ENCODE peak calls at places on chromosomes 16 and 17, in six cellular contexts. U is tibial artery, Z is PC-3, S is psoas muscle, R is endodermal cell, M is A549. O is an unnamed sample.

GRCh38 chr16:30894540-30895368 is 877 bp upstream of the BCL7C start:
- DNase-seq in U (no peak), S (no peak), M (no peak), R (no peak), Z (peak; percentile 12), O (no peak)

GRCh38 chr16:51898872-51899271 is 648.1 kb downstream of the TOX3 start:
- DNase-seq in R (no peak), M (no peak), S (no peak), Z (no peak), U (no peak), O (no peak)

GRCh38 chr16:70391881-70392481 is 45.3 kb downstream of the DDX19A start:
- DNase-seq in M (no peak), R (no peak), U (peak; percentile 56), Z (peak; percentile 67), S (peak; percentile 94), O (no peak)

GRCh38 chr16:88878967-88879787 is 12.7 kb upstream of the PABPN1L start:
- DNase-seq in M (no peak), Z (no peak), R (no peak), U (no peak), S (no peak), O (no peak)

GRCh38 chr16:17590711-17591654 is 120.2 kb upstream of the XYLT1 start:
- DNase-seq in S (no peak), Z (no peak), M (no peak), U (no peak), R (no peak), O (no peak)

GRCh38 chr16:87210949-87211348 is 106.2 kb downstream of the C16orf95 start:
- DNase-seq in M (no peak), S (no peak), R (no peak), Z (peak; percentile 52), U (no peak), O (no peak)

GRCh38 chr17:77726549-77726957 is 231.9 kb upstream of the TNRC6C start:
- DNase-seq in Z (no peak), M (no peak), U (no peak), R (peak; percentile 20), S (no peak), O (no peak)

GRCh38 chr17:27552467-27552779 is 78.6 kb upstream of the LGALS9 start:
- DNase-seq in R (peak; percentile 80), Z (peak; percentile 83), S (no peak), M (peak; percentile 95), U (no peak), O (no peak)

GRCh38 chr16:55846598-55847346 is 13.9 kb upstream of the CES1 start:
- DNase-seq in M (no peak), R (no peak), S (no peak), Z (no peak), U (no peak), O (no peak)

GRCh38 chr16:14132696-14133048 is 61.6 kb downstream of the MRTFB start:
- DNase-seq in S (no peak), Z (no peak), M (no peak), U (no peak), R (no peak), O (no peak)

GRCh38 chr17:385195-385835 is 32.7 kb upstream of the RPH3AL start:
- DNase-seq in R (peak; percentile 88), M (peak; percentile 53), U (peak; percentile 24), S (peak; percentile 84), Z (peak; percentile 13), O (no peak)

GRCh38 chr17:58082341-58082869 is 814 bp upstream of the DYNLL2 start:
- DNase-seq in R (no peak), M (no peak), U (no peak), S (no peak), Z (no peak), O (no peak)

GRCh38 chr16:84844049-84844350 is 24.2 kb downstream of the CRISPLD2 start:
- DNase-seq in Z (no peak), S (peak; percentile 78), M (no peak), U (no peak), R (no peak), O (no peak)

GRCh38 chr16:30350134-30350871 is 4.8 kb downstream of the CD2BP2 start:
- DNase-seq in U (no peak), M (no peak), R (no peak), S (no peak), Z (no peak), O (no peak)

GRCh38 chr17:9002610-9003354 is 18.5 kb upstream of the NTN1 start:
- DNase-seq in R (peak; percentile 88), S (no peak), M (peak; percentile 75), U (no peak), Z (no peak), O (no peak)

GRCh38 chr16:85330694-85331188 is 218.5 kb upstream of the CIBAR2 start:
- DNase-seq in S (peak; percentile 45), Z (peak; percentile 71), R (peak; percentile 92), U (peak; percentile 51), M (peak; percentile 85), O (no peak)

GRCh38 chr16:2239231-2239675 is 3.0 kb downstream of the DNASE1L2 start:
- DNase-seq in S (no peak), M (no peak), Z (no peak), U (no peak), R (no peak), O (no peak)

GRCh38 chr16:85238233-85238647 is 126.0 kb upstream of the CIBAR2 start:
- DNase-seq in S (peak; percentile 84), Z (no peak), U (peak; percentile 92), M (no peak), R (peak; percentile 88), O (peak; percentile 89)

GRCh38 chr17:17387461-17388362 is 84.5 kb downstream of the NT5M start:
- DNase-seq in M (peak; percentile 75), U (no peak), R (peak; percentile 96), Z (peak; percentile 74), S (peak; percentile 58), O (no peak)

GRCh38 chr17:21235921-21236320 is 17.3 kb downstream of the NATD1 start:
- DNase-seq in M (no peak), Z (no peak), S (no peak), R (no peak), U (no peak), O (no peak)

GRCh38 chr16:57138281-57138935 is 46.0 kb downstream of the CPNE2 start:
- DNase-seq in M (no peak), Z (no peak), U (no peak), R (no peak), S (no peak), O (no peak)

GRCh38 chr16:58025351-58026138 is at the start of gene MMP15:
- DNase-seq in M (peak; percentile 75), S (peak; percentile 78), U (no peak), Z (peak; percentile 68), R (peak; percentile 99), O (no peak)

GRCh38 chr17:31696184-31696602 is 162.9 kb downstream of the COPRS start:
- DNase-seq in Z (no peak), R (peak; percentile 88), M (no peak), U (peak; percentile 87), S (peak; percentile 92), O (peak; percentile 58)
- H3K27ac ChIP-seq in Z (no peak overlapping the region), R (no peak overlapping the region), M (no peak overlapping the region), U (peak overlapping the region; percentile 71), S (no peak overlapping the region), O (peak overlapping the region; percentile 71)

GRCh38 chr17:39818282-39819000 is 45.7 kb downstream of the IKZF3 start:
- DNase-seq in S (no peak), U (no peak), Z (no peak), R (no peak), M (no peak), O (no peak)
- H3K27ac ChIP-seq in S (no peak overlapping the region), U (no peak overlapping the region), Z (no peak overlapping the region), R (no peak overlapping the region), M (no peak overlapping the region), O (no peak overlapping the region)

GRCh38 chr17:44602390-44602789 is 45.1 kb downstream of the FZD2 start:
- DNase-seq in R (no peak), Z (no peak), S (no peak), M (no peak), U (no peak), O (no peak)

GRCh38 chr17:44606658-44607057 is 49.4 kb downstream of the FZD2 start:
- DNase-seq in U (no peak), R (no peak), M (no peak), Z (no peak), S (no peak), O (no peak)

GRCh38 chr17:44605116-44605505 is 47.8 kb downstream of the FZD2 start:
- DNase-seq in R (no peak), M (no peak), Z (no peak), U (no peak), S (no peak), O (no peak)

GRCh38 chr17:44602970-44603369 is 45.7 kb downstream of the FZD2 start:
- DNase-seq in M (no peak), S (no peak), Z (no peak), R (no peak), U (no peak), O (no peak)

DNA sequence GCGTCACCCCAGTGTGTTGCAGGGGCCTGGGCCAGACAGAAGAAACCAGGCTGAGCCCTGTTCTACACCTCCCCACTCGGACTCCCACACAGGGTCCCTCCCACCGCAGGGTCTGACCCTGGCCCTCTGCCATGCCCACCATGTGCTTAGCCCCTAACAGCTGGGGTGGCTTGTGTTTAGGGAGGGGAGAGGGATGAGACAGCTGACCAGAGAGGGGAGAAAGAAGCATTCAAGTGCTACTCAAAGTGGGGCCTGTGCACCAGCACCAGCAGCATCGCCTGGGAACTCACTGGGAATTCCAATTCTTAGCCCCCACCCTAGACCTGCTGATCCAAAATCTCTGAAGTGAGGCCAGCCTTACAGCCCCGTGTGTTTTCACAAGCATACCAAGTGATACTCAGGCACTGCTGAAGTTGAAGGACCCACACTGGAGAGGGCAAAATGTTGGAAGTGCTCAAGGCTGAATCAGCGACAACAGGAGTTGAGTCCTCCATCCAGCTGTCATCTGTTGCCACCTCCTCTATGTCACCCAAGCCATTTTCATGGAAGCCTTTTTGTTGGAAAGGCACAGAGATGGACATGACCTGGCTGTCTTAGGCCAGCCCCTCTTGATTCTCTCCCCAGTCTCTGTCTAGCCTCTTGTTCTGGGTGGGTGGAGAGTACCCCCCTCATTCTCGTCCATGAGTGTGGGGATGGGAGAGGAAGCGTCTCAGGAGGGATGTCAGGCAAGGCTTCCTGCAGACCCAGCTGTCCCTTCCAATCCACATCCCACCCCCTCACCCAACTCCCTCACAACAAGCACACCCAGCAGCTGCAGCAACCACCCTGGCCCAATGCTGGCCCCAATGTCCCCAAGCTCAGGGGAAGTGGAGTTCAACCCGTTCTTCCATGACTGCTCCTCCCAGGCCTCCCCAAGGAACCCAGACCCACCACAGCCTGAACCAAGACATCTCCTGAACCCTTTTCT is 47.1 kb downstream of the FZD2 start:
- DNase-seq in R (no peak), Z (no peak), U (no peak), M (no peak), S (no peak), O (no peak)
- H3K27ac ChIP-seq in R (no peak overlapping the region), Z (no peak overlapping the region), U (no peak overlapping the region), M (no peak overlapping the region), S (no peak overlapping the region), O (no peak overlapping the region)

GRCh38 chr17:48429156-48429555 is 858 bp downstream of the SKAP1 start:
- DNase-seq in S (no peak), Z (no peak), M (no peak), U (no peak), R (peak; percentile 59), O (no peak)
- H3K27ac ChIP-seq in S (no peak overlapping the region), Z (no peak overlapping the region), M (no peak overlapping the region), U (no peak overlapping the region), R (no peak overlapping the region), O (no peak overlapping the region)